ENCODE peak calls at places on chromosomes 1 and 21, in six cellular contexts. U, X, E, G, L and J are unnamed samples.

GRCh38 chr1:74468982-74469603 is 43.3 kb downstream of the LRRC53 start:
- DNase-seq in U (peak; percentile 48), X (peak; percentile 28), E (peak; percentile 56), G (no peak), L (no peak), J (no peak)

GRCh38 chr1:7341145-7341900 is 429.8 kb upstream of the VAMP3 start:
- DNase-seq in U (no peak), X (peak; percentile 19), E (peak; percentile 77), G (no peak), L (no peak), J (no peak)

GRCh38 chr1:158199840-158200239 is 19.1 kb downstream of the CD1D start:
- DNase-seq in U (no peak), X (peak; percentile 53), E (peak; percentile 14), G (no peak), L (no peak), J (no peak)

GRCh38 chr1:219902951-219903350 is 25.4 kb downstream of the SLC30A10 start:
- DNase-seq in U (no peak), X (no peak), E (no peak), G (no peak), L (no peak), J (no peak)

GRCh38 chr1:7941437-7941793 is 776 bp upstream of the TNFRSF9 start:
- DNase-seq in U (no peak), X (peak; percentile 79), E (peak; percentile 46), G (no peak), L (no peak), J (no peak)

GRCh38 chr1:221440658-221441057 is 301.2 kb downstream of the DUSP10 start:
- DNase-seq in U (no peak), X (peak; percentile 77), E (no peak), G (no peak), L (no peak), J (no peak)

GRCh38 chr1:58948671-58949070 is 164.8 kb upstream of the JUN start:
- DNase-seq in U (no peak), X (no peak), E (no peak), G (no peak), L (no peak), J (no peak)

GRCh38 chr1:71377886-71378285 is 297.1 kb upstream of the ZRANB2 start:
- DNase-seq in U (no peak), X (no peak), E (no peak), G (no peak), L (no peak), J (no peak)

GRCh38 chr21:26136686-26137085 is 33.9 kb downstream of the APP start:
- DNase-seq in U (no peak), X (no peak), E (no peak), G (no peak), L (no peak), J (no peak)

GRCh38 chr21:46122241-46122671 is 24.3 kb downstream of the COL6A2 start:
- DNase-seq in U (no peak), X (peak; percentile 33), E (peak; percentile 78), G (no peak), L (no peak), J (no peak)

GRCh38 chr1:56106551-56107277 is 472.6 kb downstream of the PLPP3 start:
- DNase-seq in U (no peak), X (no peak), E (no peak), G (no peak), L (no peak), J (no peak)

GRCh38 chr1:17314491-17314971 is 6.5 kb downstream of the PADI4 start:
- DNase-seq in U (no peak), X (no peak), E (no peak), G (no peak), L (no peak), J (no peak)

GRCh38 chr1:30537279-30537678 is 186.1 kb downstream of the MATN1 start:
- DNase-seq in U (no peak), X (no peak), E (no peak), G (no peak), L (no peak), J (no peak)

GRCh38 chr1:152110860-152111514 is 4.3 kb downstream of the TCHH start:
- DNase-seq in U (peak; percentile 20), X (no peak), E (peak; percentile 36), G (no peak), L (peak; percentile 31), J (peak; percentile 70)

GRCh38 chr1:209490013-209490412 is 93.5 kb upstream of the CAMK1G start:
- DNase-seq in U (no peak), X (peak; percentile 8), E (peak; percentile 25), G (no peak), L (no peak), J (no peak)

GRCh38 chr21:16742116-16742515 is 770.7 kb upstream of the CXADR start:
- DNase-seq in U (no peak), X (no peak), E (no peak), G (no peak), L (no peak), J (no peak)

GRCh38 chr1:11056504-11056903 is 3.3 kb downstream of the SRM start:
- DNase-seq in U (no peak), X (no peak), E (no peak), G (no peak), L (no peak), J (no peak)

GRCh38 chr1:222642468-222642867 is 24.6 kb downstream of the MIA3 start:
- DNase-seq in U (no peak), X (no peak), E (no peak), G (no peak), L (no peak), J (no peak)

GRCh38 chr1:211527888-211528287 is 35.9 kb upstream of the RD3 start:
- DNase-seq in U (no peak), X (no peak), E (no peak), G (no peak), L (no peak), J (no peak)

GRCh38 chr1:56967355-56967754 is 1.5 kb upstream of the C8B start:
- DNase-seq in U (no peak), X (no peak), E (no peak), G (no peak), L (no peak), J (no peak)

DNA sequence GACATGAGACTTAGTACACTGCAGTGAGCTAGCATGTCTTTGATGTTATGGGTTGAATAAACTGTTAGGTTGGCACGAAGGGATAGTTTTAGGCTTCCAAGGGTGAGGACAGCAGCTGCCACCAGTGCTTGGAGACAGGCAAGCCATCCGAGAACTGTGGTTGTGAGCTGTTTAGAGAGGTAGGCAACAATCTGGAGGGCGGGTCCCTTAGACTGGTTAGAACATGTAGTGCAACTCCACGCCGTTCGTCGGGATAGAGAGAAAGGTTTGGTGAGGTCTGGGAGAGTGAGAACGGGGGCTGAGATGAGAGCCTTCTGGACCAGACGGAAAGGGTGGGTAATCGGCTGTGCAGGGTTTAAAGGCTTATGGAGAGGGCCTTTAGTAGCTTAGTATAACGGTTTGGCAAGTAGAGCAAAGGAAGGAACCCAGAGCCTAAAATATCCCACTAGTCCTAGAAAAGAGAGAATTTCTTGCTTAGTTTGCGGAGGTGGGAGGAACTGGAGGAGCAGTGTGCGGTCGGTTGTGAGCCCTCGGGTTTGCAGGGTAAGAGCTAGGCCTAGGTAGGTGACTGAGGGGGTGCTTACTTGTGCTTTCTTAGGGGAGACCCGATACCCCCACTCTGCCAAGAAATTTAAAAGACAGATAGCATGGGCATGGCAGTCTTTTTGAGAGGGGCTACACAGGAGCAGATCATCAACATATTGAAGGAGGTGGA is 72.8 kb downstream of the CNST start:
- DNase-seq in U (no peak), X (no peak), E (no peak), G (no peak), L (no peak), J (no peak)
- H3K9me3 ChIP-seq in U (peaks cover 2% of the 10 kb centered on the region), X (no peaks in the 10 kb centered on the region), E (no peaks in the 10 kb centered on the region), G (no peaks in the 10 kb centered on the region), L (no peaks in the 10 kb centered on the region), J (no peaks in the 10 kb centered on the region)

DNA sequence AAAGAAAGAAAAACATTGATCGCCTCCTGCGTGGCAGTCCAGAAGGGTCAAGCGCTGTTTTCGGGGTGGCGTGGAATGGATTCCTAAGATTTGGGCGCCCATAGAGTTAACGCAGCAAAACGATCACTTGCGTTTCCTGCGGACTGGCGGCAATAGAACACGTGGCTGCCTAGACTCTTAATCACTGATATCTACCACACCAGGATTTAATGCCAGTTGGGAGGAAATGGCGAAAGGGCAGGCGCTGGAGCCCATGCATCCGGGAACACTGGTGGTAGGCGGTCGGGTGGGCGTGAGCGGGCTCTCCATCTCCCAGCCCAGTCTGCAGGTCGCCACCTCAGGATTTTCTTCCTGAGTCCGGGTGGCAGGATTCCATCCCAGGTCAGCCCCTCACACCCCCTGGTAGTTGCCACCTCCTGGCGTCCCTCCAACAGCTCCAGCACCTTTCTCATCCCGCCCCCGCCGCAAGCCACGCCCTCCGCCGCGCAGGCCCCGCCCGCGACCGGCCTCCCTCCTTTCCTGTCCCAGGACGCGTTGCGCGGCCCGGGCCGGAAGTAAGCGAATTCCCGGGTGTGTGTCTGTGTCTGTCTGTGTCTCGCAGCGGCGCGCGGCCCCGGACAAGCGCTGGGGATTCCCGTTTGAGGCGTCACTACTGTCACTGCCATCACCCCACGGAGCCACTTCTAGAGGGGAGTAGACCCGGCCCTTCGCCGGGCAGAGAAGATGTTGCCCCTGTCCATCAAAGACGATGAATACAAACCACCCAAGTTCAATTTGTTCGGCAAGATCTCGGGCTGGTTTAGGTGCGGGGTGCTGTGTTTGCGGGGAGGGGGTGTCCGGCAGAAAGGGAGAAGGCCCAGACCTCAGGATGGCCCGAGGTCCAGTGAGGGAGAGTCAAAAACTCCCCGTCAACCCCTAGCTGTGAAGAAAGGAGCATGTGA is at the start of gene SLC30A7:
- DNase-seq in U (peak; percentile 75), X (peak; percentile 96), E (peak; percentile 86), G (peak; percentile 65), L (peak; percentile 90), J (peak; percentile 94)
- H3K4ac ChIP-seq in U (no peak within 1 kb of the TSS), X (peak within 1 kb of the TSS; percentile 90), E (peak within 1 kb of the TSS; percentile 91), G (peak within 1 kb of the TSS; percentile 2), L (peak within 1 kb of the TSS; percentile 93), J (no peak within 1 kb of the TSS)

DNA sequence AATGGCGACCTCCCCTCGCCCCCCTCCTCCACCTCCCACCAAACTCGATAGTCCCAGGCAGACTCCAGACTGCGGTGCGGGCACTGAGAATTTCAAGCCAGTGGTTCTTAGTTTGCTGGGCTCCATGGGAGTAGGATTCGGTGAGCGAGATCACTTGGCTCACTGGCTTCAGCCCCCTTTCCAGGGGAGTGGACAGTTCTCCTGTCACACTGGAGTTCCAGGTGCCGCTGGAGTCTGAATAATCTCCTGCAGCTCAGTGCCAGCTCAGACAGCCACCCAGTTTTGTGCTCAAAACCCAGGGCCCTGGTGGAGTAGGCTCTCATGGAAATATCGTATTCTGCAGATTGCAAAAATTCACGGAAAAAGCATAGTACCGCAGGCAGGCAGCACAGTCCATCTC is 7.6 kb downstream of the OR2M7 start:
- DNase-seq in U (no peak), X (no peak), E (no peak), G (no peak), L (no peak), J (no peak)
- H3K9me3 ChIP-seq in U (peaks cover 18% of the 10 kb centered on the region), X (peaks cover 35% of the 10 kb centered on the region), E (peaks cover 18% of the 10 kb centered on the region), G (peaks cover 50% of the 10 kb centered on the region), L (peaks cover 22% of the 10 kb centered on the region), J (peaks cover 31% of the 10 kb centered on the region)

GRCh38 chr21:31557421-31557955 is 102.0 kb upstream of the SOD1 start:
- DNase-seq in U (peak; percentile 39), X (no peak), E (no peak), G (no peak), L (no peak), J (peak; percentile 68)

GRCh38 chr21:31556662-31557061 is 102.8 kb upstream of the SOD1 start:
- DNase-seq in U (no peak), X (no peak), E (no peak), G (no peak), L (no peak), J (no peak)

GRCh38 chr21:31554511-31555022 is 104.9 kb upstream of the SOD1 start:
- DNase-seq in U (peak; percentile 57), X (peak; percentile 55), E (peak; percentile 5), G (no peak), L (peak; percentile 31), J (peak; percentile 63)

GRCh38 chr21:31553926-31554325 is 105.6 kb upstream of the SOD1 start:
- DNase-seq in U (no peak), X (no peak), E (no peak), G (no peak), L (no peak), J (no peak)

GRCh38 chr21:31555741-31556191 is 103.7 kb upstream of the SOD1 start:
- DNase-seq in U (peak; percentile 76), X (no peak), E (no peak), G (peak; percentile 57), L (no peak), J (peak; percentile 63)
- H3K4ac ChIP-seq in U (no peak overlapping the region), X (no peak overlapping the region), E (no peak overlapping the region), G (no peak overlapping the region), L (no peak overlapping the region), J (no peak overlapping the region)